ENCODE peak calls at places on chromosomes 6 and 20, in four cellular contexts. F, H, I and U are unnamed samples.

GRCh38 chr6:116111552-116112528 is 11.2 kb downstream of the NT5DC1 start:
- DNase-seq in I (no peak), H (peak), F (peak), U (no peak)

GRCh38 chr6:54291738-54292137 is 16.5 kb upstream of the TINAG start:
- DNase-seq in H (no peak), F (peak), I (peak), U (no peak)

GRCh38 chr20:23225407-23226060 is 125.1 kb upstream of the NXT1 start:
- DNase-seq in F (peak), I (no peak), H (no peak), U (no peak)

GRCh38 chr6:142544199-142544838 is 242.5 kb downstream of the ADGRG6 start:
- DNase-seq in H (no peak), F (no peak), I (no peak), U (no peak)

GRCh38 chr6:93419304-93420162 is at the start of gene EPHA7:
- DNase-seq in I (no peak), F (peak), H (peak), U (peak)

GRCh38 chr6:19303381-19303780 is 533.8 kb upstream of the ID4 start:
- DNase-seq in I (no peak), F (no peak), H (no peak), U (no peak)

GRCh38 chr6:16802071-16802470 is 40.8 kb upstream of the ATXN1 start:
- DNase-seq in H (no peak), F (peak), I (no peak), U (no peak)

GRCh38 chr6:71080151-71080550 is 123.3 kb upstream of the B3GAT2 start:
- DNase-seq in F (no peak), I (no peak), H (no peak), U (no peak)

GRCh38 chr6:142112451-142113061 is 20.2 kb upstream of the GJE1 start:
- DNase-seq in H (peak), F (peak), I (peak), U (peak)

GRCh38 chr20:50744143-50744792 is 12.9 kb downstream of the PARD6B start:
- DNase-seq in F (peak), H (no peak), I (no peak), U (no peak)

GRCh38 chr20:15100506-15101160 is 763.2 kb upstream of the FLRT3 start:
- DNase-seq in I (no peak), F (no peak), H (no peak), U (no peak)

GRCh38 chr6:32113386-32114352 is 4.5 kb upstream of the TNXB start:
- DNase-seq in F (peak), H (no peak), I (no peak), U (no peak)
- TF ChIP-seq CTCF in F (peak), H (no peak), I (no peak), U (no peak)

GRCh38 chr6:90369651-90370050 is 73.0 kb upstream of the BACH2 start:
- DNase-seq in F (no peak), I (no peak), H (no peak), U (no peak)
- TF ChIP-seq CTCF in F (no peak), I (no peak), H (no peak), U (no peak)

DNA sequence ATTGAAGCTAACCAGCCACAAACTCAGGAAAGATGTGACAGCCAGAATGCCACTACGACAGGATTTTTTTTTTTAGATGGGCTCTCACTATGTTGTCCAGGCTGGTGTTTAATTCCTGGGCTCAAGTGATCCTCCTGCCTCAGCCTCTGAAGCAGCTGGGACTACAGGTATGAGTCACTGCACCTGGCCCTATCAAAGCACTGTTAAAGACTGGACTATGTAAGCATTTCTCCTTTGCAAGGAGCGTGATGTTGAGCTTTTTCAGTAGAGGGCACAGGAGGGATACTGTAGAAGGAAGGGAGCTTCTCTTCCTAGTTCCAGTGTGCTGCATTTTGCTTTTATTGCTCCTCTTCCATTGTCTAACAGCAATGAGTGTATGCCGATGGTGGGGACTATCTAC is 35.8 kb downstream of the ZBTB9 start:
- DNase-seq in H (no peak), F (no peak), I (no peak), U (no peak)
- TF ChIP-seq CTCF in H (no peak), F (no peak), I (no peak), U (no peak)

DNA sequence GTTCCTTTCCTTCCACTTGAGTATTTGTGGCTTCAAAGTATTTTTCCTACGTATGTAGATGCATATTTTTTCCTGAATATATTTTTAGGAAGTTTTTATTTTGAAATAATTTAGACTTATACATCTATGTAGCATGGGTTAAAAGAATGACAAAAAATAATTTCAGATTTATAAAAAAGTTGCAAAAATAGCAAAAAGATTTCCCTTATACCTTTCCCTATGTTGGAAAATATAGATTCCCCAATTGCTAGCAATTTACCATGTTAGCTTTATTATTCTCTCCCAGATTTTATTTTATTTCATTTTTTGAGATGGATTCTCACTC is 69.8 kb downstream of the SCAND1 start:
- DNase-seq in H (no peak), F (no peak), I (no peak), U (no peak)
- TF ChIP-seq CTCF in H (no peak), F (no peak), I (no peak), U (no peak)

GRCh38 chr6:125306756-125307149 is 5.0 kb upstream of the HDDC2 start:
- DNase-seq in I (no peak), H (no peak), F (no peak), U (no peak)

GRCh38 chr6:125307150-125307838 is 5.5 kb upstream of the HDDC2 start:
- DNase-seq in F (peak), I (no peak), H (no peak), U (no peak)

GRCh38 chr6:125303512-125303854 is 1.7 kb upstream of the HDDC2 start:
- DNase-seq in H (no peak), F (no peak), I (no peak), U (no peak)

GRCh38 chr6:125302840-125303511 is 1.2 kb upstream of the HDDC2 start:
- DNase-seq in I (no peak), H (no peak), F (no peak), U (no peak)

DNA sequence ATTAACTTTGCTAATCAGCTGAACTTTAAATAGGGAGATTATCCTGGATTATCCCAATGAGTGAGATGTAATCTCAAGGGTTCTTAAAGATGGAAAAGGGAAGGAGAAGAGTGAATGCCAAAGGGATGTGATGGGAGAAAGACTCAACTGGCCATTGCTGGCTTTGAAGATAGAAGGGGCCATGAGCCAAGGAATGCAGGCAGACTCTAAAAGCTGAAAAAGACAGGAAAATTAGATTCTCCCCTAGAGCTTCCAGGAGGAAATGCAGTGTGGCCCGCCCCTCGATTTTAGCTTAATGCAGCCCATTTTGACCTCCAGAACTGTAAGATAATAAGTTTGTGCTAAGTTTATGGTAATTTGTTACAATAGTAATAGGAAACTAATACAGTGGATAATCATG is 3.2 kb upstream of the HDDC2 start:
- DNase-seq in I (no peak), H (no peak), F (no peak), U (no peak)
- TF ChIP-seq CTCF in I (no peak), H (no peak), F (no peak), U (no peak)

DNA sequence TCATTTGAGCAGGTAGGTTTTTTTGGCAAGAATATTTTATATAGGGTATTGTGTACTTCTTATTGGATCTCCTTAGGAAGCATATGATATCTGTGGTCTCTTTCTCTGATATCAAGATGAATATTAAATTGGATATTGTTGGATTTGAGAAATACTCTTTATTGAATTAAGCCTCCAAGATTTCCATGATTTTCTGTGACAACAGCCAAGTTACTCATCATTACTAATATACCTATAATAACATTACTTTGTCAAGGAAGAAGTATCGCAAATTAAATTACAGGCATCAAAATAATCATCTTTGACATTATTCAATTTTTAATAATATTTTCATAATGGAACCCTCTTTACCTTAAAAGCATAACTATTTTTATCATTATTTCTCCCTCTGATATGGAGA is 86.5 kb downstream of the TMEM200A start:
- DNase-seq in I (no peak), H (no peak), F (no peak), U (no peak)
- TF ChIP-seq CTCF in I (no peak), H (no peak), F (no peak), U (no peak)